ENCODE peak calls at places on chromosome 6, in eight cellular contexts. S, Z, G, L, J, W, U and Q are unnamed samples.
A peak's percentile ranks its signal among the peaks of the same experiment; 100 is the strongest.

GRCh38 chr6:137370871-137371633 is 123.1 kb downstream of the OLIG3 start:
- DNase-seq in S (no peak), Z (no peak), G (peak; percentile 19), L (no peak), J (no peak), W (no peak), U (no peak), Q (no peak)

GRCh38 chr6:11424395-11425050 is 113.0 kb upstream of the TMEM170B start:
- DNase-seq in S (no peak), Z (no peak), G (no peak), L (no peak), J (peak; percentile 74), W (no peak), U (no peak), Q (no peak)

GRCh38 chr6:169513478-169514193 is 188.2 kb downstream of the WDR27 start:
- DNase-seq in S (peak; percentile 7), Z (no peak), G (no peak), L (no peak), J (no peak), W (no peak), U (peak; percentile 8), Q (no peak)

GRCh38 chr6:13014551-13015378 is 298.2 kb downstream of the PHACTR1 start:
- DNase-seq in S (peak; percentile 53), Z (no peak), G (no peak), L (no peak), J (no peak), W (no peak), U (peak; percentile 78), Q (no peak)

GRCh38 chr6:70277480-70277879 is 25.4 kb downstream of the COL9A1 start:
- DNase-seq in S (no peak), Z (peak; percentile 46), G (no peak), L (no peak), J (peak; percentile 42), W (no peak), U (no peak), Q (no peak)

GRCh38 chr6:37725967-37726366 is 28.3 kb upstream of the MDGA1 start:
- DNase-seq in S (no peak), Z (no peak), G (no peak), L (no peak), J (peak; percentile 53), W (no peak), U (no peak), Q (no peak)

GRCh38 chr6:134193536-134194521 is 124.1 kb downstream of the SGK1 start:
- DNase-seq in S (no peak), Z (no peak), G (no peak), L (no peak), J (no peak), W (no peak), U (no peak), Q (no peak)

GRCh38 chr6:12136905-12137304 is 124.8 kb downstream of the HIVEP1 start:
- DNase-seq in S (no peak), Z (no peak), G (no peak), L (no peak), J (peak; percentile 63), W (no peak), U (no peak), Q (no peak)

GRCh38 chr6:220736-221475 is 71.4 kb upstream of the DUSP22 start:
- DNase-seq in S (no peak), Z (no peak), G (no peak), L (peak; percentile 57), J (peak; percentile 35), W (no peak), U (no peak), Q (no peak)

GRCh38 chr6:85008311-85009015 is 244.1 kb upstream of the TBX18 start:
- DNase-seq in S (no peak), Z (no peak), G (no peak), L (peak; percentile 24), J (peak; percentile 55), W (no peak), U (no peak), Q (no peak)

GRCh38 chr6:14144678-14145113 is 27.1 kb downstream of the CD83 start:
- DNase-seq in S (peak; percentile 75), Z (peak; percentile 47), G (peak; percentile 87), L (peak; percentile 74), J (peak; percentile 36), W (peak; percentile 57), U (peak; percentile 82), Q (peak; percentile 53)

GRCh38 chr6:107079429-107079828 is 35.9 kb downstream of the BEND3 start:
- DNase-seq in S (no peak), Z (no peak), G (no peak), L (no peak), J (no peak), W (no peak), U (no peak), Q (no peak)

DNA sequence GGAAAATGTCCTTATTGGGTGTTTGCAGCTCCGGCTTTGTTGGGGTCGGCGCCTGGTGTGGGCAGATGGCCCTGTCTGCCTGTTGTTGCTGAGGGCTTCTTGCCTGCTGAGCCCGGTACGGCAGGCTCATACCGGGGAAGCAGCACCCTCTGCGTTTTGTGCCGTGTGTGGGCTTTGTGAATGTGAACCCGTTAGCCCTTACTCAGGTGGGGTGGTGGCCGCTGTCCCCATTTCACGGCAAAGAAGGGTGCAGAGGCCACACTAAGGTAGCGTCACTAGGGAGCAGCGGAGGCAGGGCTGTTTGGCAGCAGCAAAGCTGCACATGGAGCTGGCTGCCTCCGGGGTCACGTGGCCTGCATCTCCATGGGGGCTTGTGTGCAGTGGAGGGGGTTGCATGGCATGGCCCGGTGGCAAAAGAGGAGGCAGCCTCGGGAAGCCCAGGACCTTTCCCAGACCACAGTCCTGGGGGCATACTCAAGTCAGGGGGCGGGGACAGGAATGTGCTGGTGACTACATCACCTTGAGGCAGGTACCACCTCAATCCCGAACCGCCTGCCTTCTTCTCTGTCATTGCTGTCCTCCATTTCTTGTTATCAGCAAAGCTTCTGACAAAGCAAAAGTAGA is 47.3 kb upstream of the SRF start:
- DNase-seq in S (no peak), Z (no peak), G (no peak), L (no peak), J (no peak), W (no peak), U (peak; percentile 61), Q (no peak)
- TF ChIP-seq CTCF in S (no peak), Z (no peak), G (no peak), L (no peak), J (no peak), W (no peak), U (no peak), Q (no peak)

GRCh38 chr6:89375427-89375868 is 22.9 kb upstream of the UBE2J1 start:
- DNase-seq in S (peak; percentile 82), Z (no peak), G (peak; percentile 49), L (peak; percentile 85), J (peak; percentile 60), W (peak; percentile 67), U (peak; percentile 60), Q (no peak)
- TF ChIP-seq CTCF in S (no peak), Z (no peak), G (peak; percentile 47), L (peak; percentile 24), J (peak; percentile 69), W (no peak), U (no peak), Q (peak; percentile 31)

GRCh38 chr6:76881414-76881813 is 581.9 kb downstream of the HTR1B start:
- DNase-seq in S (no peak), Z (no peak), G (no peak), L (no peak), J (no peak), W (no peak), U (no peak), Q (no peak)

DNA sequence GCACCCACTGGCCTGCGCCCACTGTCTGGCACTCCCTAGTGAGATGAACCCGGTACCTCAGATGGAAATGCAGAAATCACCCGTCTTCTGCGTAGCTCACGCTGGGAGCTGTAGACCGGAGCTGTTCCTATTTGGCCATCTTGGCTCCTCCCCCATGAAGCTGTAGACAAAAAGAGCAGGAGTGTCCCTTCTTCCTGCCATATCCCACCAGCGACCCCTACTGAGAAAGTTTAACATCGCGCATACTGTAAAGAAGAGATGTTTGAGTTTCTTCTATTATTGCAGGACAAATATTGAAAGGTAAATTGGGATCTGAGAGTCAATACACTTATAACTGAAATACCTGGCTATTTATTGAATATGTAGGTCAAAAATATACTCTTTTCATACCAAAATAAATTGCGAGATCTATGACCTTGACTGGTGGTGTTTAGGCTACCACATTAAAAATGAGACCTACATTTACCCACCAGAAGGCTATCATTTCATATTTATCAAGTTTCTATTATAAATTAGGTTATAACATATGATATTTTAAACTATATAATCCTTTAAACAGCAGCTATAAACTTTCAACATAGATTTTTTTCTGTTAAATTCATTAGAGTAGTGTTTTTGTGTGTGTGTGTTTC is 586.3 kb downstream of the HTR1B start:
- DNase-seq in S (peak; percentile 87), Z (no peak), G (no peak), L (no peak), J (peak; percentile 59), W (no peak), U (peak; percentile 56), Q (no peak)
- TF ChIP-seq CTCF in S (peak; percentile 51), Z (no peak), G (peak; percentile 49), L (no peak), J (peak; percentile 33), W (no peak), U (peak; percentile 76), Q (peak; percentile 27)

GRCh38 chr6:151701820-151702562 is 105.5 kb upstream of the ESR1 start:
- DNase-seq in S (no peak), Z (no peak), G (no peak), L (no peak), J (no peak), W (no peak), U (no peak), Q (no peak)

GRCh38 chr6:151699719-151700118 is 107.8 kb upstream of the ESR1 start:
- DNase-seq in S (no peak), Z (peak; percentile 75), G (no peak), L (no peak), J (no peak), W (no peak), U (no peak), Q (no peak)

GRCh38 chr6:151705994-151706733 is 101.3 kb upstream of the ESR1 start:
- DNase-seq in S (no peak), Z (no peak), G (no peak), L (no peak), J (no peak), W (no peak), U (no peak), Q (no peak)

GRCh38 chr6:151704383-151704782 is 103.1 kb upstream of the ESR1 start:
- DNase-seq in S (no peak), Z (no peak), G (no peak), L (peak; percentile 56), J (no peak), W (no peak), U (no peak), Q (no peak)

GRCh38 chr6:151702851-151703629 is 104.4 kb upstream of the ESR1 start:
- DNase-seq in S (peak; percentile 7), Z (no peak), G (no peak), L (no peak), J (peak; percentile 42), W (no peak), U (no peak), Q (no peak)
- TF ChIP-seq CTCF in S (no peak), Z (no peak), G (no peak), L (no peak), J (no peak), W (no peak), U (no peak), Q (no peak)

GRCh38 chr6:157555795-157556645 is 175.0 kb downstream of the ZDHHC14 start:
- DNase-seq in S (no peak), Z (no peak), G (no peak), L (no peak), J (no peak), W (no peak), U (no peak), Q (no peak)
- TF ChIP-seq CTCF in S (no peak), Z (no peak), G (no peak), L (no peak), J (no peak), W (no peak), U (no peak), Q (no peak)